ENCODE peak calls at places on chromosome 18, in six cellular contexts. Z, J, G, B, K and O are unnamed samples.

GRCh38 chr18:30999186-30999585 is 43.4 kb downstream of the DSC3 start:
- DNase-seq in G (no peak), Z (no peak), B (no peak), J (no peak), K (no peak), O (no peak)

GRCh38 chr18:45086777-45087176 is 406.1 kb downstream of the SETBP1 start:
- DNase-seq in Z (no peak), K (no peak), J (no peak), G (no peak), B (no peak), O (no peak)

GRCh38 chr18:69934866-69935265 is 12.8 kb downstream of the CD226 start:
- DNase-seq in Z (no peak), B (no peak), G (no peak), K (no peak), J (no peak), O (no peak)

GRCh38 chr18:28359177-28359576 is 182.2 kb upstream of the CDH2 start:
- DNase-seq in G (no peak), Z (no peak), J (no peak), B (no peak), K (no peak), O (no peak)

GRCh38 chr18:59752666-59753065 is 55.4 kb upstream of the CCBE1 start:
- DNase-seq in Z (no peak), G (no peak), B (no peak), J (no peak), K (no peak), O (no peak)

GRCh38 chr18:26556573-26556972 is 8.2 kb upstream of the KCTD1 start:
- DNase-seq in B (no peak), Z (no peak), J (no peak), K (no peak), G (no peak), O (no peak)

GRCh38 chr18:3511980-3512379 is 62.0 kb downstream of the TGIF1 start:
- DNase-seq in K (no peak), Z (no peak), J (no peak), B (no peak), G (no peak), O (no peak)

GRCh38 chr18:36309436-36310391 is 12.2 kb downstream of the FHOD3 start:
- DNase-seq in G (no peak), Z (no peak), B (no peak), K (no peak), J (no peak), O (no peak)

GRCh38 chr18:21996261-21996892 is 173.0 kb upstream of the GATA6 start:
- DNase-seq in K (no peak), B (no peak), J (no peak), G (peak; percentile 70), Z (peak; percentile 72), O (no peak)

GRCh38 chr18:13136689-13137040 is 81.9 kb upstream of the LDLRAD4 start:
- DNase-seq in K (no peak), Z (no peak), G (no peak), B (no peak), J (peak; percentile 23), O (no peak)

GRCh38 chr18:11322006-11322405 is 172.6 kb upstream of the PIEZO2 start:
- DNase-seq in K (no peak), J (no peak), B (no peak), Z (no peak), G (no peak), O (no peak)

GRCh38 chr18:12886498-12887126 is 2.6 kb upstream of the PTPN2 start:
- DNase-seq in B (no peak), G (peak; percentile 28), K (no peak), Z (no peak), J (peak; percentile 19), O (no peak)

GRCh38 chr18:59994357-59994756 is 94.6 kb downstream of the PMAIP1 start:
- DNase-seq in J (no peak), B (no peak), K (no peak), G (no peak), Z (no peak), O (no peak)

GRCh38 chr18:5424903-5425302 is 118.9 kb downstream of the EPB41L3 start:
- DNase-seq in J (no peak), G (no peak), B (peak; percentile 8), Z (no peak), K (no peak), O (no peak)

GRCh38 chr18:48785091-48785614 is 165.6 kb downstream of the SMAD7 start:
- DNase-seq in J (peak; percentile 29), Z (peak; percentile 71), K (no peak), B (peak; percentile 50), G (no peak), O (no peak)

GRCh38 chr18:6010284-6010683 is 115.0 kb upstream of the TMEM200C start:
- DNase-seq in J (no peak), B (no peak), G (no peak), K (no peak), Z (no peak), O (no peak)

GRCh38 chr18:2986150-2986865 is 26.6 kb downstream of the LPIN2 start:
- DNase-seq in B (no peak), J (no peak), G (no peak), K (no peak), Z (no peak), O (no peak)

GRCh38 chr18:40813116-40813515 is 1141.9 kb upstream of the PIK3C3 start:
- DNase-seq in Z (no peak), K (no peak), B (no peak), J (no peak), G (no peak), O (no peak)

GRCh38 chr18:58990720-58991119 is 126.0 kb downstream of the ZNF532 start:
- DNase-seq in Z (no peak), K (no peak), B (no peak), J (no peak), G (no peak), O (no peak)